ENCODE peak calls at places on chromosome 2, in nine cellular contexts. P, F, C, N, M, A, R, Q and O are unnamed samples.

GRCh38 chr2:185618630-185619029 is 120.0 kb upstream of the FSIP2 start:
- DNase-seq in N (no peak), Q (no peak), P (no peak), C (peak), R (no peak), A (no peak), F (peak), M (no peak), O (no peak)

GRCh38 chr2:20421988-20422678 is 24.7 kb upstream of the RHOB start:
- DNase-seq in R (no peak), M (peak), F (no peak), A (no peak), Q (peak), N (peak), C (peak), P (no peak), O (no peak)

GRCh38 chr2:20191714-20192569 is 33.0 kb downstream of the SDC1 start:
- DNase-seq in M (no peak), C (no peak), R (no peak), Q (no peak), A (no peak), P (no peak), N (no peak), F (no peak), O (no peak)

GRCh38 chr2:72864500-72864899 is 22.7 kb upstream of the SPR start:
- DNase-seq in F (no peak), A (no peak), R (peak), M (no peak), N (no peak), Q (no peak), P (no peak), C (peak), O (no peak)

GRCh38 chr2:197993830-197994229 is 189.4 kb downstream of the PLCL1 start:
- DNase-seq in M (no peak), N (no peak), F (peak), P (no peak), A (no peak), Q (no peak), C (peak), R (peak), O (no peak)

GRCh38 chr2:64988420-64989125 is 626 bp upstream of the SLC1A4 start:
- DNase-seq in F (no peak), C (peak), Q (peak), P (peak), N (peak), M (peak), R (peak), A (peak), O (peak)

GRCh38 chr2:216698895-216699294 is 3.5 kb upstream of the IGFBP5 start:
- DNase-seq in F (no peak), Q (no peak), P (peak), M (no peak), A (no peak), R (no peak), C (peak), N (no peak), O (no peak)

GRCh38 chr2:74188018-74188601 is 9.4 kb upstream of the MOB1A start:
- DNase-seq in N (no peak), C (peak), F (peak), Q (no peak), A (no peak), P (no peak), M (no peak), R (no peak), O (no peak)

GRCh38 chr2:160920791-160921303 is 239.4 kb upstream of the TANK start:
- DNase-seq in R (no peak), A (no peak), Q (no peak), F (peak), M (no peak), N (no peak), P (no peak), C (peak), O (no peak)

GRCh38 chr2:205936446-205936845 is 149.5 kb downstream of the INO80D start:
- DNase-seq in C (no peak), F (no peak), A (no peak), Q (no peak), M (no peak), R (no peak), P (no peak), N (no peak), O (no peak)

GRCh38 chr2:106189325-106189724 is 4.8 kb downstream of the UXS1 start:
- DNase-seq in R (no peak), M (no peak), C (no peak), F (no peak), Q (no peak), P (no peak), N (no peak), A (no peak), O (no peak)

GRCh38 chr2:38443021-38443541 is 66.0 kb upstream of the ATL2 start:
- DNase-seq in F (no peak), M (no peak), N (no peak), P (no peak), A (no peak), C (peak), Q (no peak), R (no peak), O (no peak)

GRCh38 chr2:5695641-5696350 is 3.6 kb downstream of the SOX11 start:
- DNase-seq in C (no peak), N (peak), M (no peak), F (no peak), P (peak), A (no peak), Q (no peak), R (no peak), O (no peak)

GRCh38 chr2:108858894-108859293 is 72.3 kb downstream of the CCDC138 start:
- DNase-seq in P (no peak), C (peak), F (peak), Q (no peak), A (no peak), R (no peak), N (no peak), M (no peak), O (no peak)

GRCh38 chr2:129240061-129240460 is 739.4 kb upstream of the RAB6C start:
- DNase-seq in C (no peak), R (no peak), M (no peak), N (no peak), P (no peak), Q (no peak), A (no peak), F (no peak), O (no peak)

GRCh38 chr2:28094794-28095193 is 204.3 kb downstream of the BABAM2 start:
- DNase-seq in P (no peak), C (no peak), A (no peak), Q (no peak), M (no peak), F (no peak), R (no peak), N (no peak), O (no peak)

GRCh38 chr2:111898703-111899514 is 502 bp downstream of the MERTK start:
- DNase-seq in Q (peak), A (no peak), M (no peak), P (peak), F (no peak), R (peak), N (no peak), C (peak), O (peak)

GRCh38 chr2:147500229-147500628 is 344.6 kb upstream of the ACVR2A start:
- DNase-seq in F (no peak), N (no peak), Q (no peak), M (no peak), A (no peak), C (no peak), P (no peak), R (no peak), O (no peak)

GRCh38 chr2:176677746-176678145 is 408.5 kb downstream of the MTX2 start:
- DNase-seq in N (no peak), A (no peak), F (no peak), P (no peak), C (no peak), R (no peak), Q (no peak), M (no peak), O (no peak)